ENCODE peak calls at places on chromosome 20, in five cellular contexts. E is K562, W is IMR-90, M is GM12878, P is A549. Z is an unnamed sample.

GRCh38 chr20:24492031-24492607 is 22.7 kb downstream of the SYNDIG1 start:
- DNase-seq in E (peak; percentile 29), W (no peak), M (no peak), P (peak; percentile 22), Z (no peak)

GRCh38 chr20:48823960-48824497 is 3.8 kb downstream of the PREX1 start:
- DNase-seq in E (no peak), W (peak; percentile 65), M (peak; percentile 76), P (no peak), Z (no peak)

GRCh38 chr20:15317546-15318242 is 980.3 kb upstream of the FLRT3 start:
- DNase-seq in E (no peak), W (no peak), M (peak; percentile 69), P (no peak), Z (no peak)

GRCh38 chr20:9602834-9603173 is 88.4 kb downstream of the LAMP5 start:
- DNase-seq in E (no peak), W (no peak), M (no peak), P (no peak), Z (no peak)

GRCh38 chr20:63093966-63094766 is 87.4 kb upstream of the BHLHE23 start:
- DNase-seq in E (no peak), W (no peak), M (no peak), P (no peak), Z (peak; percentile 26)

GRCh38 chr20:44586986-44587980 is 4.9 kb downstream of the PKIG start:
- DNase-seq in E (no peak), W (peak; percentile 50), M (no peak), P (no peak), Z (no peak)

GRCh38 chr20:19758888-19759331 is 852 bp downstream of the RIN2 start:
- DNase-seq in E (no peak), W (no peak), M (no peak), P (peak; percentile 56), Z (peak; percentile 65)

GRCh38 chr20:53865905-53866786 is 204.2 kb downstream of the BCAS1 start:
- DNase-seq in E (no peak), W (peak; percentile 77), M (no peak), P (peak; percentile 81), Z (peak; percentile 19)

GRCh38 chr20:6051505-6051904 is 2.4 kb downstream of the LRRN4 start:
- DNase-seq in E (no peak), W (peak; percentile 73), M (no peak), P (no peak), Z (no peak)

GRCh38 chr20:16801919-16802651 is 53.9 kb downstream of the OTOR start:
- DNase-seq in E (peak; percentile 17), W (peak; percentile 53), M (peak; percentile 8), P (peak; percentile 69), Z (peak; percentile 48)

GRCh38 chr20:32505723-32506473 is 79.2 kb downstream of the NOL4L start:
- DNase-seq in E (no peak), W (no peak), M (no peak), P (no peak), Z (no peak)

GRCh38 chr20:43458422-43458924 is 777 bp downstream of the SRSF6 start:
- DNase-seq in E (no peak), W (peak; percentile 21), M (no peak), P (no peak), Z (no peak)
- TF ChIP-seq RCOR1 in E (no peak), W (no peak), M (no peak), P (no peak), Z (no peak)

GRCh38 chr20:60870040-60870439 is 382.0 kb upstream of the CDH4 start:
- DNase-seq in E (no peak), W (no peak), M (no peak), P (no peak), Z (no peak)
- TF ChIP-seq RFX5 in E (no peak), W (no peak), M (no peak), P (no peak), Z (no peak)

GRCh38 chr20:36862857-36863668 is 12.9 kb upstream of the TLDC2 start:
- DNase-seq in E (no peak), W (no peak), M (no peak), P (no peak), Z (no peak)
- TF ChIP-seq RCOR1 in E (no peak), W (no peak), M (no peak), P (no peak), Z (no peak)

DNA sequence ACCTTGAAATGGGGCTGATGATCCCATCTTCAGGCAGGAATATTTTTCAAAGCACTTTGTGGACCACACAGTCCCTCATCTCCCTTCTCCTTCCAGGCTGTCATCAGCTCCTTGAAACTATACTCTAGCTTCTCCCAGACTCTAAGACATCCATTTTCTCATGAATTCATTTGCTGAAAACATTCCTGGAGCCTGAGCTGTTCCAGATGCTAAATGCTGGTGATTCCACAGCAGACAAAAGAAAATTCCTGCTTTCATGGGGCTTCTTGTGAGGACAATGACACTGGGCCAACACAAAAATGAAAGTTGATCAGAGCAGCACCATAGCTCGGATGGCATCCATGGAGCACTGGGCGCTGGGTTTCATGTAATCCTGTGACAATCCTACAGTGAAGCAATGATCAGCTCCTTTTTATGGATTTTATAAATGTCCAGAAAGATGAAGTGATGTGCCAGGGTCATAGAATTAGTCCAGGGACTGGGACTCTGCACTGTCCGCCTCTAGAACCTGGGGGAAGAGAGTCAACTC is 47.4 kb upstream of the STX16 start:
- DNase-seq in E (no peak), W (peak; percentile 61), M (no peak), P (no peak), Z (no peak)
- TF ChIP-seq RFX5 in E (no peak), W (no peak), M (no peak), P (no peak), Z (no peak)

GRCh38 chr20:45765980-45766379 is 25.7 kb downstream of the WFDC3 start:
- DNase-seq in E (no peak), W (no peak), M (no peak), P (no peak), Z (no peak)

GRCh38 chr20:45771182-45771759 is 20.4 kb downstream of the WFDC3 start:
- DNase-seq in E (peak; percentile 74), W (peak; percentile 80), M (peak; percentile 48), P (peak; percentile 77), Z (peak; percentile 70)

GRCh38 chr20:45768479-45768878 is 23.2 kb downstream of the WFDC3 start:
- DNase-seq in E (no peak), W (no peak), M (no peak), P (no peak), Z (no peak)

GRCh38 chr20:45765307-45765910 is 26.3 kb downstream of the WFDC3 start:
- DNase-seq in E (no peak), W (no peak), M (no peak), P (no peak), Z (no peak)
- TF ChIP-seq RCOR1 in E (no peak), W (no peak), M (no peak), P (no peak), Z (no peak)

GRCh38 chr20:37238426-37238825 is 23.2 kb downstream of the GHRH start:
- DNase-seq in E (no peak), W (no peak), M (no peak), P (no peak), Z (no peak)

GRCh38 chr20:37237656-37238055 is 24.0 kb downstream of the GHRH start:
- DNase-seq in E (no peak), W (no peak), M (no peak), P (no peak), Z (no peak)

GRCh38 chr20:37235065-37235464 is 26.5 kb downstream of the GHRH start:
- DNase-seq in E (no peak), W (no peak), M (no peak), P (no peak), Z (peak; percentile 59)

GRCh38 chr20:37234254-37234581 is 27.4 kb downstream of the GHRH start:
- DNase-seq in E (no peak), W (no peak), M (no peak), P (no peak), Z (peak; percentile 54)

DNA sequence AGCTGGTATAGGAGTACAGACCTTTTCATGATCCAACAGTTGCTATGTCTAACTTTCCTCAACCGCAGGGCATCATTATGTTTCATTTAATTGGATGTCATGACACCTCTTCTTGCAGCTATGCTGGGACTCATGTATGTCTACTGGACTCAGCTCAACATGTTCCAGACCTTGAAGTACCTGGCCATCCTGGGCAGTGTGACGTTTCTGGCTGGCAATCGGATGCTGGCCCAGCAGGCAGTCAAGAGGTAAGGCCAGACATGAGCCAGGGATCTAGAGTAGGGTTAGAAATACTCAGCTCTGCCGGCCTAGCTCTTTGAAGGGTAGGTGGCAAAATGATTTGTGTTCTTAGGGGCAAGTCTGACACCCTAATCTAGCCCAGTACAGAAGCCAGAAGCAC is 25.2 kb downstream of the GHRH start:
- DNase-seq in E (no peak), W (no peak), M (no peak), P (no peak), Z (no peak)
- TF ChIP-seq RFX5 in E (no peak), W (no peak), M (no peak), P (no peak), Z (no peak)

DNA sequence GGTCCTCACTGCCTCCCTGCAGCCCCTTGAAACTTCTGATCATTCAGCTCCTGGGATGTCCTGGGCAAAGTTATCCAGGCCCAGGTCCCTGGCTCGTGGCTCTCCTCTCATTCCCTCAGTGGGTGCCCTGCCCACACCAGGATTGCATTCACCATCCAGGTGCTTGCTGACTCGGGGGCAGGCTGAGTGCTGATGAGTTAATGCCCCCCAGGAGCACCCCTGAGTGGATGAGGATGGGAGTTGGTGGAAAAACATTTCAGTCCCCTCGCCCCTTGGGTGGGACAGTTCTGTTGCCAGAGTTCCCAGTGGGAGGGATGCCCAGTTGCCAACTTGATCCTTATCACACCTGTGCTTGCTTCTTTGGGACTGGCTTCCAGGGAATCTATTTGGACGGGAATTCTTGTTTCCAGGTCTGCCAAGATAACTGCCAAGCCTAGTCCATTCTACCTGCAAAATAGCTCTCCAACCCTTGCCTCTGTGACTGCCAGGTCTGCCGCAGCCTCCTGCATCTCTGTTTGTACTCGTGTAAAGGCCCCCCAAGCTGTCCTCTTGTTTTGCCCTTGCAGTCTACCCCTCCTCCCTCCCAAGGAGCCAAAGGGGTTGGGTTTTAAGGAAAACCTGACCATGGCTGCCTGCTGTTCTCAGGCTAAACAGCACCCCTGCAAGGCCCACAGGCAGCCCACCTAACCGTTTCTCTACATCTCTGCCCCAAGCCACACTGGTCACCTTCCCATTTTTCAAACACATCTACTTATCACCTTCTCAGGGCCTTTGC is 11.6 kb upstream of the RSPO4 start:
- DNase-seq in E (no peak), W (no peak), M (no peak), P (no peak), Z (no peak)
- TF ChIP-seq RCOR1 in E (no peak), W (no peak), M (no peak), P (no peak), Z (no peak)